ENCODE peak calls at places on chromosome 16, in four cellular contexts. F is memory B cell, M is pancreas, X is stromal cell of bone marrow. E is an unnamed sample.

GRCh38 chr16:85556456-85557082 is 56.6 kb upstream of the GSE1 start:
- DNase-seq in F (peak; percentile 55), X (no peak), M (peak; percentile 69), E (peak; percentile 45)

GRCh38 chr16:79004281-79004680 is 596.3 kb downstream of the MAF start:
- DNase-seq in F (no peak), X (no peak), M (no peak), E (no peak)

GRCh38 chr16:80158766-80159165 is 382.0 kb upstream of the DYNLRB2 start:
- DNase-seq in F (no peak), X (peak; percentile 48), M (no peak), E (no peak)

GRCh38 chr16:77359065-77359502 is 75.8 kb downstream of the ADAMTS18 start:
- DNase-seq in X (peak; percentile 75), M (no peak), F (no peak), E (no peak)

GRCh38 chr16:66984902-66985311 is 3.5 kb upstream of the CES4A start:
- DNase-seq in M (no peak), F (no peak), X (no peak), E (no peak)

GRCh38 chr16:49600976-49601375 is 227.4 kb downstream of the C16orf78 start:
- DNase-seq in M (no peak), X (no peak), F (no peak), E (no peak)

GRCh38 chr16:57929250-57929649 is 41.7 kb downstream of the CNGB1 start:
- DNase-seq in X (no peak), F (no peak), M (no peak), E (no peak)

GRCh38 chr16:5298202-5298601 is 200.6 kb upstream of the EEF2KMT start:
- DNase-seq in M (no peak), F (no peak), X (no peak), E (no peak)

GRCh38 chr16:69112285-69113129 is 7.1 kb downstream of the HAS3 start:
- DNase-seq in F (peak; percentile 33), M (peak; percentile 57), X (no peak), E (peak; percentile 48)

GRCh38 chr16:3861808-3862451 is 18.6 kb downstream of the CREBBP start:
- DNase-seq in F (no peak), X (no peak), M (no peak), E (peak; percentile 71)

E was measured in A673.